ENCODE peak calls at places on chromosome 16, in five cellular contexts. I is neuronal stem cell, G is HCT116, U is endothelial cell of umbilical vein, A is H9. Z is an unnamed sample.

GRCh38 chr16:87442581-87442966 is 50.2 kb downstream of the ZCCHC14 start:
- DNase-seq in A (no peak), I (no peak), U (no peak), G (no peak), Z (no peak)

GRCh38 chr16:20515580-20516179 is 60.5 kb downstream of the ACSM2B start:
- DNase-seq in I (no peak), A (no peak), G (no peak), U (no peak), Z (no peak)

GRCh38 chr16:86971251-86971650 is 345.9 kb downstream of the C16orf95 start:
- DNase-seq in A (no peak), G (no peak), I (no peak), U (no peak), Z (no peak)

GRCh38 chr16:899678-900060 is 71.1 kb downstream of the LMF1 start:
- DNase-seq in G (no peak), I (no peak), A (no peak), U (no peak), Z (no peak)

GRCh38 chr16:9103546-9103945 is 12.1 kb downstream of the HAPSTR1 start:
- DNase-seq in A (no peak), G (no peak), I (no peak), U (no peak), Z (no peak)

GRCh38 chr16:78882150-78882549 is 718.4 kb downstream of the MAF start:
- DNase-seq in A (no peak), U (no peak), I (no peak), G (no peak), Z (no peak)

GRCh38 chr16:51708861-51709260 is 557.8 kb upstream of the SALL1 start:
- DNase-seq in U (no peak), A (no peak), G (no peak), I (no peak), Z (no peak)

GRCh38 chr16:17607075-17607509 is 136.3 kb upstream of the XYLT1 start:
- DNase-seq in G (no peak), A (no peak), U (no peak), I (no peak), Z (no peak)

GRCh38 chr16:26981266-26981938 is 85.3 kb upstream of the C16orf82 start:
- DNase-seq in A (no peak), I (no peak), U (no peak), G (no peak), Z (no peak)

GRCh38 chr16:4373909-4374742 is 2.5 kb downstream of the VASN start:
- DNase-seq in G (no peak), U (no peak), I (no peak), A (peak), Z (peak)

GRCh38 chr16:5560084-5560483 is 462.5 kb upstream of the EEF2KMT start:
- DNase-seq in I (no peak), U (no peak), A (no peak), G (peak), Z (no peak)

GRCh38 chr16:86261379-86261778 is 248.9 kb upstream of the FOXF1 start:
- DNase-seq in A (peak), I (no peak), G (peak), U (peak), Z (peak)

GRCh38 chr16:52497067-52497816 is 49.7 kb downstream of the TOX3 start:
- DNase-seq in U (no peak), I (no peak), A (no peak), G (no peak), Z (no peak)

GRCh38 chr16:30585022-30585399 is 486 bp downstream of the ZNF785 start:
- DNase-seq in U (no peak), G (no peak), A (peak), I (no peak), Z (no peak)

GRCh38 chr16:74829637-74830036 is 55.0 kb upstream of the FA2H start:
- DNase-seq in G (no peak), I (no peak), A (no peak), U (no peak), Z (no peak)

GRCh38 chr16:75070055-75070841 is 46.3 kb downstream of the LDHD start:
- DNase-seq in U (no peak), G (no peak), A (no peak), I (no peak), Z (no peak)

GRCh38 chr16:88455610-88456355 is 2.7 kb downstream of the ZFPM1 start:
- DNase-seq in U (peak), A (no peak), I (no peak), G (peak), Z (peak)

GRCh38 chr16:70736454-70737376 is 50.9 kb upstream of the MTSS2 start:
- DNase-seq in I (no peak), A (no peak), G (no peak), U (no peak), Z (no peak)

GRCh38 chr16:52256310-52257078 is 290.4 kb downstream of the TOX3 start:
- DNase-seq in U (no peak), G (no peak), A (no peak), I (no peak), Z (no peak)

GRCh38 chr16:65037558-65037957 is 84.3 kb downstream of the CDH11 start:
- DNase-seq in I (no peak), A (no peak), U (no peak), G (no peak), Z (no peak)

GRCh38 chr16:57462209-57462977 is at the start of gene POLR2C:
- DNase-seq in G (peak), U (peak), I (peak), A (peak), Z (peak)

GRCh38 chr16:57946181-57946801 is 24.6 kb downstream of the CNGB1 start:
- DNase-seq in G (no peak), U (no peak), A (no peak), I (no peak), Z (no peak)

GRCh38 chr16:57706717-57707116 is 12.1 kb downstream of the DRC7 start:
- DNase-seq in I (no peak), A (no peak), G (no peak), U (no peak), Z (no peak)

GRCh38 chr16:79372504-79373184 is 227.9 kb downstream of the MAF start:
- DNase-seq in G (no peak), I (no peak), U (no peak), A (no peak), Z (peak)

GRCh38 chr16:30747331-30747730 is 894 bp upstream of the PHKG2 start:
- DNase-seq in U (no peak), I (no peak), A (no peak), G (no peak), Z (no peak)

DNA sequence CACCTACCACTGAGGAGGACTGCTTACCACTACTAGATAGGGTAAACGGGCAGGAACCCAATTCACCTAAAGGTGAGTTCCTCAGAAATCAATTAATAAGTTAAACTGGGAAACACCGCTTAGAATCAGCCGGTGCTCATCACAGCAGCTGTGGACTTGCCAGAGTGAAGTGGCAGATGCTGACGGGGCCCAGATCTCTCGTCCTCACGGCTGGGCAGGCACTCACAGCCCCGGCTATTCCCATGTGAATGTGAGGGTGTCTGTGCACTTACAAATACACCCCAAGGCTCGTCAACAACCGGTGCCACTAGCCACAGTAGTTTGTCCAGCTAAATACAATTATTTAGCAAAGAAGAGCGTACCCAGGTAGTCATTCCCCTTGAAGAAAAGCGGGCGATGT is 29.7 kb downstream of the MBTPS1 start:
- DNase-seq in A (no peak), U (no peak), I (no peak), G (no peak), Z (no peak)
- H3K4me2 ChIP-seq in A (no peak), U (no peak), I (no peak), G (no peak), Z (no peak)

DNA sequence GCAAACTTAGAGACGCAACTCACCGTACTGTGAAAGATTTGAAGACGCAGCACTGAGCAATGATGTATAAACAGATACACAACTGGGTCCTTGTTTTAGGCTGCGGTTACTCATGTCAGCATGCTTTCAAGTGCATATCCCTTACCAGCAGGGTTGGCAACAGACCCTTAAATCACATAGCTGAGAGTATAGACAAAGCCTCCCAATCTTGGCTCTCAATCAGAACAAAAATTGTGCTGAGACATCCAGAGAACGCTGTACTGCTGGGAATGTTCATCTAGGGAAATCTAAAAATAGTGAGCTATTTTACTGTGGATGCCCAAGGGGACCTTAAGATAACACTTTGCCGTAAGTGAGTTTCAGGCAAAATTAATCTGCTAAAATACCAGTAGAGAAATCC is 84.4 kb upstream of the NUDT7 start:
- DNase-seq in G (no peak), I (no peak), U (no peak), A (no peak), Z (no peak)
- H3K4me2 ChIP-seq in G (no peak), I (no peak), U (no peak), A (no peak), Z (no peak)

GRCh38 chr16:14088155-14088753 is 17.1 kb downstream of the MRTFB start:
- DNase-seq in U (no peak), G (no peak), I (no peak), A (no peak), Z (no peak)

GRCh38 chr16:14089283-14089823 is 18.2 kb downstream of the MRTFB start:
- DNase-seq in I (no peak), G (no peak), U (no peak), A (no peak), Z (no peak)

GRCh38 chr16:14086477-14086876 is 15.4 kb downstream of the MRTFB start:
- DNase-seq in G (no peak), I (no peak), A (no peak), U (no peak), Z (no peak)

GRCh38 chr16:14092579-14092978 is 21.5 kb downstream of the MRTFB start:
- DNase-seq in I (no peak), U (peak), G (no peak), A (no peak), Z (no peak)

DNA sequence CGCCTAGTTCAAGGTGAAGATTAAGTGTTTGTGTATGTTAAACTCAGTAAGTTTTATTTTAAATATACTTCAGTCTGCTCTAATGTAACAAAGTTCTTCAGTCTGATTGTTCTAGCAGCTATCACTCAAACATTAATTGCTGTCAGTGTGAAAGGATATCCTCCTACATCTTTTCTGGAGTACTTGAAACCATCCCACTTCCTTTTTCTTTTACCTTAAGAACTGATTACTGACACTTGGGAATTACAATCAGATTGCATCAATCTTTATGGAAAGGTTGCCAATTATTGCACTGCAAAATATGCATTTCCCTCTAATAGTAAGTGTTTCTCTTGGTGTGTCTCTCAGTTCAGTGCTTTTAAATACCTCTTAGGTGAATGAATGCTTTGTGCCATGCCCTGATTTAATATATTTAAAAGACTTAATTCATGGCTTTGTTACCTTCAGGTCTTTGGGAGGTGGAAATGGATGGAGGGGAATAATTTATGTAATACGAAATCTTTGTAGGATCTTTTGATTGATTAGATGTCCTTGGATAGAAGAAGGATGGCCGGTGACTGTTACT is 16.6 kb downstream of the MRTFB start:
- DNase-seq in G (no peak), I (no peak), A (no peak), U (no peak), Z (no peak)
- H3K4me2 ChIP-seq in G (no peak), I (no peak), A (no peak), U (no peak), Z (no peak)

GRCh38 chr16:49527621-49528020 is 154.0 kb downstream of the C16orf78 start:
- DNase-seq in I (no peak), A (no peak), U (no peak), G (no peak), Z (no peak)
- H3K4me2 ChIP-seq in I (no peak), A (no peak), U (peak), G (no peak), Z (no peak)

GRCh38 chr16:1936945-1937479 is 6.0 kb downstream of the MSRB1 start:
- DNase-seq in A (no peak), U (no peak), I (no peak), G (no peak), Z (no peak)

GRCh38 chr16:1929578-1930337 is 11.5 kb upstream of the HS3ST6 start:
- DNase-seq in I (peak), U (peak), A (peak), G (no peak), Z (peak)

GRCh38 chr16:1930338-1930720 is 12.1 kb upstream of the HS3ST6 start:
- DNase-seq in A (no peak), I (no peak), G (no peak), U (no peak), Z (no peak)

GRCh38 chr16:1932050-1933028 is 10.7 kb downstream of the MSRB1 start:
- DNase-seq in I (no peak), G (no peak), A (peak), U (no peak), Z (peak)

GRCh38 chr16:1933097-1933661 is 9.8 kb downstream of the MSRB1 start:
- DNase-seq in U (no peak), A (no peak), G (no peak), I (no peak), Z (no peak)
- H3K4me2 ChIP-seq in U (no peak), A (no peak), G (no peak), I (no peak), Z (no peak)

DNA sequence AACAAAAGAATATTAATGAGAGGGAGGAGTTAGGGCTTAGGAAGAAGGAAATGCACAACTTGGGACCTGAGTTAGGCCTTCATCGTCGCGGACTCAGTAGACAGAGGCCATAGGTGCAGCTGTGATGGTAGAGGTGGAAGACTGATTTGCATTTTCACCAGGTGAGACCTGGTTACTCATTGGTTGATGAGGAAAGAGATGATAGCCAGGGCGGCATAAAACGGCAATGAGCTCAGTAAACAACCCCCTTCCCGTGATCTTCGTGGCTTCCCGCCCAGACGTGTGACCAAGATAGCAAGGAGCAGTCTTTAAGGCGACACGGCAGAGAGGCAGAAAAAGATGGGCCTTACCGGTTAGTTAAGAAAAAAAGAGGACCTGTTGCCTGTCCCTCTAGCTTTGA is at the start of gene TMC5:
- DNase-seq in I (no peak), U (no peak), G (no peak), A (no peak), Z (no peak)
- H3K4me2 ChIP-seq in I (no peak), U (no peak), G (peak), A (no peak), Z (peak)

GRCh38 chr16:11410382-11411058 is 65.3 kb downstream of the RMI2 start:
- DNase-seq in G (no peak), U (no peak), I (no peak), A (no peak), Z (no peak)
- H3K4me2 ChIP-seq in G (no peak), U (no peak), I (no peak), A (no peak), Z (peak)

DNA sequence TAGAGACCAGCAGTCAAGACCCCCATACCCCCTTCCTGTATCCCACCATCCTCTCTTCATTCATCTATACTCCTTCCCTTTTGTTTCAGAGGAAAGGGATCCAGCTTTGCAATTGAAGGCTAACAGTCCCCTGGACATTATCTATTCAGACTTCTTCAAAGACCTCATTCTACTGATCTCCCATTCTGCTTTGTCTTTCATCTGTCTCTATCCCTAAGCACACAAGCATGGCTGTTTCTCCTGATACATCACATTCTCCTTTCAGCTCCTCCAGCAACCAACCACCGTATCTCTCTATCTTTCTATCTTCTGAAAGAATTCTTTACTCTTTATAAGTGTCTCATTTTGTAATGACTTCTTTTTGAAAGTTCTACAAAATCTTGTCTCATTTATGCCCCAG is 9.7 kb upstream of the ARHGAP17 start:
- DNase-seq in I (no peak), G (no peak), U (no peak), A (no peak), Z (no peak)
- H3K4me2 ChIP-seq in I (no peak), G (no peak), U (no peak), A (no peak), Z (peak)

GRCh38 chr16:66886346-66886745 is 6.0 kb downstream of the PDP2 start:
- DNase-seq in G (no peak), U (no peak), I (no peak), A (no peak), Z (no peak)
- H3K4me2 ChIP-seq in G (no peak), U (no peak), I (no peak), A (no peak), Z (no peak)

GRCh38 chr16:50335198-50335958 is 33.4 kb downstream of the BRD7 start:
- DNase-seq in A (no peak), U (no peak), I (no peak), G (no peak), Z (no peak)

GRCh38 chr16:50336884-50337283 is 31.9 kb downstream of the BRD7 start:
- DNase-seq in G (no peak), A (no peak), U (no peak), I (no peak), Z (no peak)

GRCh38 chr16:50331570-50331969 is 37.2 kb downstream of the BRD7 start:
- DNase-seq in I (no peak), U (no peak), G (no peak), A (no peak), Z (no peak)

GRCh38 chr16:50332599-50332998 is 36.2 kb downstream of the BRD7 start:
- DNase-seq in I (no peak), A (no peak), U (no peak), G (no peak), Z (no peak)

GRCh38 chr16:50334106-50334975 is 34.4 kb downstream of the BRD7 start:
- DNase-seq in A (no peak), U (no peak), G (no peak), I (no peak), Z (peak)
- H3K4me2 ChIP-seq in A (no peak), U (no peak), G (no peak), I (no peak), Z (peak)

Z was measured in A549.